ENCODE peak calls at places on chromosome X, in ten cellular contexts. P, J, A, Q, X, N, D, V, M and S are unnamed samples.
A peak's percentile ranks its signal among the peaks of the same experiment; 100 is the strongest.

GRCh38 chrX:148871422-148872152 is 371.2 kb downstream of the AFF2 start:
- DNase-seq in V (no peak), N (no peak), D (no peak), P (no peak), M (no peak), J (no peak), X (no peak), Q (no peak), A (no peak), S (no peak)

GRCh38 chrX:15566244-15566643 is 34.5 kb downstream of the ACE2 start:
- DNase-seq in Q (no peak), P (no peak), X (no peak), M (no peak), D (no peak), A (peak; percentile 46), V (no peak), N (no peak), J (no peak), S (peak; percentile 26)

GRCh38 chrX:70998402-70999027 is 67.6 kb upstream of the SLC7A3 start:
- DNase-seq in P (no peak), D (no peak), J (no peak), M (no peak), Q (no peak), A (peak; percentile 9), X (no peak), N (peak; percentile 62), V (peak; percentile 46), S (peak; percentile 65)

GRCh38 chrX:13898603-13899002 is 81.7 kb upstream of the GPM6B start:
- DNase-seq in V (no peak), A (no peak), N (no peak), P (no peak), M (no peak), J (no peak), Q (no peak), D (no peak), X (no peak), S (no peak)

GRCh38 chrX:21382715-21383114 is 8.5 kb downstream of the CNKSR2 start:
- DNase-seq in D (no peak), J (no peak), N (no peak), X (no peak), A (no peak), V (no peak), M (no peak), Q (no peak), P (no peak), S (no peak)

GRCh38 chrX:39337461-39337860 is 536.2 kb downstream of the MID1IP1 start:
- DNase-seq in N (no peak), P (no peak), Q (no peak), V (no peak), M (no peak), D (no peak), X (no peak), A (no peak), J (no peak), S (no peak)

GRCh38 chrX:15299945-15300851 is 15.2 kb downstream of the ASB11 start:
- DNase-seq in D (no peak), V (no peak), N (no peak), Q (no peak), X (peak; percentile 49), P (no peak), M (no peak), J (no peak), A (peak; percentile 53), S (peak; percentile 24)

GRCh38 chrX:147901476-147902126 is 10.1 kb upstream of the FMR1 start:
- DNase-seq in J (no peak), M (no peak), P (no peak), V (no peak), Q (no peak), D (no peak), N (no peak), X (no peak), A (no peak), S (no peak)

GRCh38 chrX:141133272-141133671 is 43.7 kb downstream of the LDOC1 start:
- DNase-seq in J (no peak), M (no peak), X (no peak), Q (no peak), A (no peak), D (no peak), N (peak; percentile 3), P (no peak), V (no peak), S (no peak)

DNA sequence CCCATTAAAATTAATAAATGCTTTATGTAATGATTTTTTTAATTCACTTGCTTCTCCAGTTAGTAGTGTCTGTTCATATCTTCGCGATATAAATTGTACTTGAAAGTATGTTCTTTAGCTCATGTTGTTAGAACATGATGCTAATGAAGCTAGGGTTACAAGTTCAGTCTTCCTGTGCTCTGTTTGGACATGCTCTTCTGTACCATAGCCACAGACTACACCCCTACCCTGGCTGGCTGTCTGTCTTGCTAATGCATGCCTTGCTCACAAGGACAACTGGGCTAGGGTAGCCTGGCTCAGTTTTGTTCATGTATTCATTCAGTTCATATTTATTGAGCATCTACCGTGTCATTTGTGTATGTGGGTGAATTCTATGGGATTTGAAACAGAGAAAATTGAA is 50.8 kb upstream of the MTMR1 start:
- DNase-seq in M (no peak), Q (no peak), D (no peak), A (no peak), V (no peak), X (no peak), J (no peak), N (no peak), P (no peak), S (no peak)
- H3K36me3 ChIP-seq in M (no peaks in the 10 kb centered on the region), Q (peaks cover 2% of the 10 kb centered on the region), D (peaks cover 7% of the 10 kb centered on the region), A (no peaks in the 10 kb centered on the region), V (no peaks in the 10 kb centered on the region), X (peaks cover 3% of the 10 kb centered on the region), J (peaks cover 38% of the 10 kb centered on the region), N (no peaks in the 10 kb centered on the region), P (no peaks in the 10 kb centered on the region), S (no peaks in the 10 kb centered on the region)

DNA sequence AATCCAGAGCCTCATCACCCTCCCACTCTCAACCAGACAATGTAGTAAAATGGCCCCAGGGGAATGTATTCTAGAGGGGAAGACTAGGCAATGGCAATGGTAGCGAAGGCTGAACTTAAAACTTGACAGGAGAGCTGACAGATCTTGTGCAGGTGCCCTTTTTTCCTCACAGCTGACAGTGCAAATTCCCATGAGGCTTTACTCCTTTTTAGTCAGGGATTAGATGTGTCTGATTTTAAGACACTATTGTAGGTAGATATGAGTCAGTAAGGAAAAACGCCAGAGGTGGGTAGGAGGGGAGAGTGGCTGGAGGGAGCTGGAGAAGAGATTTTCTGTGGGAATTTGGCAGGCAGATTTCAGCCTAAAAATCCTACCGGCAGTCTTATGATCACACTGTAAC is 10.7 kb downstream of the CAPN6 start:
- DNase-seq in A (no peak), P (no peak), J (no peak), V (no peak), D (no peak), N (no peak), M (no peak), Q (no peak), X (no peak), S (no peak)
- TF ChIP-seq POLR2AphosphoS5 in A (no peak), P (no peak), J (no peak), V (no peak), D (no peak), N (no peak), M (no peak), Q (no peak), X (no peak), S (no peak)

GRCh38 chrX:68838571-68838910 is 9.7 kb downstream of the EFNB1 start:
- DNase-seq in M (no peak), Q (no peak), J (no peak), N (no peak), P (no peak), X (no peak), V (no peak), A (no peak), D (no peak), S (no peak)

GRCh38 chrX:68841251-68842049 is 12.6 kb downstream of the EFNB1 start:
- DNase-seq in N (no peak), D (no peak), Q (no peak), X (no peak), A (no peak), P (peak; percentile 88), M (no peak), J (peak; percentile 80), V (no peak), S (no peak)

GRCh38 chrX:68842351-68842750 is 13.5 kb downstream of the EFNB1 start:
- DNase-seq in M (no peak), A (no peak), D (no peak), P (peak; percentile 69), J (no peak), N (no peak), V (no peak), Q (no peak), X (no peak), S (no peak)

GRCh38 chrX:68840256-68840655 is 11.4 kb downstream of the EFNB1 start:
- DNase-seq in N (no peak), M (no peak), X (no peak), V (no peak), D (no peak), Q (no peak), A (no peak), P (peak; percentile 4), J (no peak), S (no peak)

DNA sequence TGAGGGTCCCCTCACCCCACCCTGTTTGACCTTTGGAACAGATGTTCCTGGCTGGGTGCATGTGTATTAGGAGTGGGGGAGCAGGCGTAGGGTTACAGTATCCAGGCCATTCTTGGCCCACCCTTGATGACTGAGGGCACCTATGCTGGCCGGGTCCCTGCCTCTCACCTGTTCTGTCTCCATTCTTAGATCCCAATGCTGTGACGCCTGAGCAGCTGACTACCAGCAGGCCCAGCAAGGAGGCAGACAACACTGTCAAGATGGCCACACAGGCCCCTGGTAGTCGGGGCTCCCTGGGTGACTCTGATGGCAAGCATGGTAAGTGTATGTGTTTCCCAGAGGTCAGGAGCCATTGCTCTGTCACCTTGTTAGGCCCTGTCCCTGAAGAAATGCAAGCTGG is 10.9 kb downstream of the EFNB1 start:
- DNase-seq in Q (no peak), M (no peak), P (no peak), X (no peak), D (no peak), N (no peak), A (no peak), V (no peak), J (no peak), S (no peak)
- H3K36me3 ChIP-seq in Q (no peaks in the 10 kb centered on the region), M (no peaks in the 10 kb centered on the region), P (no peaks in the 10 kb centered on the region), X (no peaks in the 10 kb centered on the region), D (peaks cover 5% of the 10 kb centered on the region), N (no peaks in the 10 kb centered on the region), A (no peaks in the 10 kb centered on the region), V (no peaks in the 10 kb centered on the region), J (peaks cover 21% of the 10 kb centered on the region), S (no peaks in the 10 kb centered on the region)

DNA sequence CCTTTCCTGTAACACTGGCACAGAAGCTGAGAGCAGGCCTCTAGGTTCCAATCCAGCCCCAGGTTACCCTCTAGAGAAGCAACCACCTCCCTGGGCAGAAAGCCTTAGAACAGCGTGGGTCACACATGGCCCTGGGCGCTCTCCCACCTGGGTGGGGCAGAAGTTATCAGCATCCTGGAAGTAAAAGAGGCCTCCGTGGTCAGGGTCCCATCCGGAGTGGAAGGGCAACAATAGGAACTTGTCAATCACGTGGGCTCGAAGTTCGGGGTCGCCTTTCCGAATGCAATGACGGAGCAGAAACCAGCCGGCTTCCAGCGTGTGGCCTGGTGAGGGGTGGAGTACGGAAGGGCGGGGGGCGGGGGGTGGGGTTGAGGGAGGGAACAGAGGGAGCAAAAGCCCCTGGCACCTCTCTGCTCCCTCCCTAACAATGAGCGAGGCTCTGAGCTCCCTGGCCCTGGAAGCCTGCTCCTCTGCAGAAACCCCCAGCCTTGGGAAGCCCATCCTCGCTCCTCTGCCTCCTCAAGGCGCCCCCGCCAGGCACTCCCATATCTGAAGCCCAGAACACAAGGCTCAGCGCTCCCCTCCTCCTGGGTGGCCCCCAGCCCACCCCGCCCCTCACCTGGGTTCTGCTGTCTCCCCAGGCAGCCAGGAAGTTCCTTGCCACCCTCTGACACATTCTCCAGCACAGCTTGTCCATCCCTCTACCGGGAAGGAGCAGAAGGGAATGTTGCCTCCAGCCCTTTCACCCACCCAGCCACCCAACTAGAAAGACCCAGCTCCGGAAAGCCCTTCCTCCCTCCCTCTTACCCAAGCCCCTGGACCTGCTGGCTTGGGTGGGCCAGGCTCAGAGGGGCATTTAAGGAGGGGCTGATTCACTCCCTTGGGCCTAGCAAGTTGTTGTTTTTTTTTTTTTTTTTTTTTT is 2.9 kb downstream of the RENBP start:
- DNase-seq in V (no peak), D (no peak), J (no peak), M (no peak), P (no peak), Q (no peak), A (no peak), X (no peak), N (no peak), S (peak; percentile 53)
- TF ChIP-seq POLR2AphosphoS5 in V (no peak), D (no peak), J (no peak), M (no peak), P (no peak), Q (no peak), A (no peak), X (no peak), N (no peak), S (no peak)